ENCODE peak calls at places on chromosomes 6 and 20, in five cellular contexts. H, S, F, K and M are unnamed samples.

GRCh38 chr6:78611886-78612480 is 255.4 kb upstream of the IRAK1BP1 start:
- DNase-seq in S (no peak), K (peak; percentile 16), F (no peak), H (no peak), M (no peak)

GRCh38 chr6:117513174-117513573 is 30.7 kb downstream of the DCBLD1 start:
- DNase-seq in F (no peak), H (no peak), S (no peak), K (no peak), M (no peak)

GRCh38 chr20:8309638-8310037 is 177.6 kb downstream of the PLCB1 start:
- DNase-seq in S (no peak), K (peak; percentile 2), H (no peak), F (no peak), M (no peak)

GRCh38 chr6:106309766-106310373 is 15.7 kb downstream of the ATG5 start:
- DNase-seq in H (no peak), S (no peak), F (no peak), K (no peak), M (no peak)

GRCh38 chr6:168645326-168645725 is 204.3 kb downstream of the SMOC2 start:
- DNase-seq in S (no peak), H (no peak), F (no peak), K (no peak), M (no peak)

GRCh38 chr6:111011360-111012142 is 29.7 kb downstream of the RPF2 start:
- DNase-seq in S (no peak), F (no peak), H (peak; percentile 15), K (peak; percentile 50), M (no peak)

GRCh38 chr6:140366991-140367390 is 992.5 kb upstream of the CITED2 start:
- DNase-seq in H (no peak), K (no peak), F (no peak), S (no peak), M (no peak)

GRCh38 chr20:21632031-21632430 is 73.4 kb upstream of the PAX1 start:
- DNase-seq in F (no peak), H (no peak), K (no peak), S (no peak), M (no peak)

GRCh38 chr6:149990109-149990671 is 26.4 kb downstream of the ULBP1 start:
- DNase-seq in H (no peak), K (no peak), S (no peak), F (no peak), M (no peak)

GRCh38 chr6:122347251-122347650 is 52.2 kb upstream of the HSF2 start:
- DNase-seq in F (no peak), S (no peak), K (no peak), H (no peak), M (no peak)

GRCh38 chr6:35833534-35833933 is 28.4 kb downstream of the LHFPL5 start:
- DNase-seq in F (no peak), K (no peak), S (no peak), H (no peak), M (no peak)

GRCh38 chr6:112603726-112604125 is 256.6 kb downstream of the RFPL4B start:
- DNase-seq in S (no peak), K (no peak), H (no peak), F (no peak), M (no peak)

GRCh38 chr6:157203312-157203744 is 120.0 kb downstream of the TMEM242 start:
- DNase-seq in F (no peak), H (no peak), K (peak; percentile 90), S (no peak), M (no peak)

GRCh38 chr6:138187156-138187555 is 25.4 kb downstream of the ARFGEF3 start:
- DNase-seq in S (no peak), H (no peak), F (no peak), K (no peak), M (no peak)